ENCODE peak calls at places on chromosome 7, in five cellular contexts. N is cardiac muscle cell, E is lower lobe of right lung, G is transverse colon, W is heart right ventricle. T is an unnamed sample. For H3K4me1 and H3K27me3, the result is how much of the 10 kb centered on the place peaks cover.

GRCh38 chr7:103074519-103075336 is at the start of the genes ARMC10 and FBXL13:
- DNase-seq in W (peak), E (peak), N (peak), G (peak), T (peak)

GRCh38 chr7:29342761-29343160 is 148.2 kb downstream of the CHN2 start:
- DNase-seq in N (no peak), W (no peak), E (no peak), G (no peak), T (no peak)

GRCh38 chr7:158747408-158747807 is 42.8 kb upstream of the NCAPG2 start:
- DNase-seq in W (no peak), N (no peak), E (no peak), G (no peak), T (no peak)

GRCh38 chr7:23065974-23066373 is 39.6 kb upstream of the KLHL7 start:
- DNase-seq in G (no peak), N (no peak), E (no peak), W (no peak), T (no peak)

GRCh38 chr7:126227055-126227454 is 1025.7 kb downstream of the GRM8 start:
- DNase-seq in N (no peak), W (no peak), G (no peak), E (no peak), T (no peak)

GRCh38 chr7:34747842-34748241 is 89.8 kb downstream of the NPSR1 start:
- DNase-seq in G (no peak), W (no peak), N (no peak), E (no peak), T (no peak)

GRCh38 chr7:83821866-83822265 is 172.9 kb upstream of the SEMA3E start:
- DNase-seq in N (no peak), W (no peak), E (no peak), G (no peak), T (no peak)

GRCh38 chr7:39525926-39526325 is 40.3 kb upstream of the YAE1 start:
- DNase-seq in G (no peak), W (no peak), E (no peak), N (no peak), T (no peak)

DNA sequence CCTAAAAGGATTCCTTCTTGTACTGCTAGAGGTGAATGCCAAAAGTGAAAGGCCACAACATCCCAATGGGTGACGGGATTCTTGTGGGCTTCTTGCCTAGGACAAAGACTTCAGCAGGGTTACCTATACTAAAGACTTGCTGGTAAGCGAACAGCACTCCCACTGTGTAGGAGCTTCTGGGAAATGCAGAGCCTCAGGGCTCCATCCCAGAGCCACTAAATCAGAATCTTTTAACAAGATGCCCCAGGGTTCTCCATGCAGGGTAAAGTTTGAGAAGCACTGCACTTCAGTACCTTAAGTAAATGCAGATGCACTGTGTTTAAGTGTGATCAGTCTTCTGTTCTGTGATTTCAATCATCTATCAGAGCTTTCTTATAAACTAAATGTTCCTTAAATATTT is 266.9 kb upstream of the KLF14 start:
- DNase-seq in G (no peak), W (no peak), E (no peak), N (no peak), T (no peak)
- H3K4me1 ChIP-seq in G (under half), W (half or more), E (half or more), N (under half), T (under half)

GRCh38 chr7:128409435-128410091 is at the start of gene IMPDH1:
- DNase-seq in N (peak), E (peak), W (peak), G (peak), T (peak)
- H3K27me3 ChIP-seq in N (half or more), E (under half), W (under half), G (under half), T (under half)

GRCh38 chr7:15682751-15683150 is 3.7 kb downstream of the MEOX2 start:
- DNase-seq in W (no peak), E (no peak), G (no peak), N (no peak), T (no peak)
- H3K4me3 ChIP-seq in W (peak), E (peak), G (no peak), N (no peak), T (peak)

DNA sequence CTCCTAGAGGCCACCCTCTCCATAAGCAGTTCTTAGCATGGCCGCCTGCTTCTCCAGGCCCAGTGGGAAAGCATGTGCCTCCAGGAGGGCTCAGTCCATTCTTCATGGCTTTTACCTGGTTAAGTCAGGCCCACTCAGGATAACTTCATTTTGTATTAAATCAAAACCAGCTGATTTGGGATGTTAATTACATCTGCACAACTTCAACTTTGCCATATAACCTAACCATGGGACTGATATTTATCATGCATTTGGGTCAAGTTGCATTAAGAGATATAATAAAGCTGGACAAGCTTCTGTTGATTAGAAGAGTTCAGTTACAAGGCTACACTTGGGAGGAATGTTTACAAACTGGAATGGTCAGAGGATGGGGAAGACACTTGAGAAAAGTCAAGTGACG is 65.5 kb downstream of the EGFR start:
- DNase-seq in G (no peak), W (no peak), E (no peak), N (no peak), T (no peak)
- H3K4me1 ChIP-seq in G (under half), W (under half), E (half or more), N (under half), T (under half)

GRCh38 chr7:1667566-1668485 is 2.3 kb upstream of the ELFN1 start:
- DNase-seq in G (no peak), W (no peak), E (peak), N (peak), T (peak)

GRCh38 chr7:1668486-1668931 is 1.6 kb upstream of the ELFN1 start:
- DNase-seq in E (peak), W (peak), G (no peak), N (peak), T (peak)

GRCh38 chr7:1666251-1666778 is 3.8 kb upstream of the ELFN1 start:
- DNase-seq in W (no peak), E (peak), N (peak), G (no peak), T (peak)

GRCh38 chr7:1665721-1666250 is 4.3 kb upstream of the ELFN1 start:
- DNase-seq in E (peak), W (peak), N (peak), G (no peak), T (peak)

DNA sequence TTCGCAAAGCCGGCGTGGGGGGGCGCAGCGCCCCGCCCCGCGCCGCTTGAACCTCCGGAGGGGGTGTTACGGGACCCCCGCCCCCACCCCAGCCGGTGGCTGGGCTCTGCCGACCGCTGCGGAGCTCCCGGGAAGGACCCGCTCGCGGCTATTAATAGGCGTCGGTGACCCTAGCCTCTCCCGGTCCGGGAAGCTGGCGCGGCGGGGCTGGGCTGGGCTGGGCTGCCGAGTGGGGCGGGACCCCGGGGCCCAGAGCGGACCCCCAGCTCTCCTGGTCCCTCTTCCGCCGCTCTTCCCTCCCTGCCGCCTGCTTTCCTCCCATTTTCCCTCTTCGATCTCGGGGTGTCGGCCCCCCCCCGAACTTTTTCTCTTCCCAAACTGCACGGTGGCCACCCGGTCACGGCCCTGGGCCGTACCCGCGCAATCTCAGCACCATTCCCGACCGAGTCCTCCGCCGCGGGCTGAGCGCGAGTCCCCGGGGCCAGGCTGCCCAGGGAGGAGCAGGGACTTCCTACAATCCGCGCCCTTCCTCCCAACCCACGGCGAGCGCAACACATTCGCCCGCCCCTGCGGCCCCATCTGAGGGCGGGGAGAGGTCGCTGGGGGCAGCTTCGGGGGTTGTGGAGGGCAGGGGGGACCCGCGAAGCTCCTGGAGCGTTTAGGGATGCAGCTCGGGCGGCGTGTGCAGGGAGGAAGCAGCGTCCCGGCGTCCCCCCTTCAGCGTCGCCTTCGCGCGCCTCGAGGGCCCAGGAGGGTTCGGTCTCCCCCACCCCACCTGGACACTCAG is 3.1 kb upstream of the ELFN1 start:
- DNase-seq in G (no peak), E (peak), N (peak), W (peak), T (peak)
- H3K27me3 ChIP-seq in G (half or more), E (half or more), N (under half), W (under half), T (under half)

GRCh38 chr7:50314778-50315177 is 10.3 kb downstream of the IKZF1 start:
- DNase-seq in E (no peak), W (no peak), G (no peak), N (no peak), T (no peak)
- H3K4me3 ChIP-seq in E (peak), W (no peak), G (no peak), N (no peak), T (no peak)

DNA sequence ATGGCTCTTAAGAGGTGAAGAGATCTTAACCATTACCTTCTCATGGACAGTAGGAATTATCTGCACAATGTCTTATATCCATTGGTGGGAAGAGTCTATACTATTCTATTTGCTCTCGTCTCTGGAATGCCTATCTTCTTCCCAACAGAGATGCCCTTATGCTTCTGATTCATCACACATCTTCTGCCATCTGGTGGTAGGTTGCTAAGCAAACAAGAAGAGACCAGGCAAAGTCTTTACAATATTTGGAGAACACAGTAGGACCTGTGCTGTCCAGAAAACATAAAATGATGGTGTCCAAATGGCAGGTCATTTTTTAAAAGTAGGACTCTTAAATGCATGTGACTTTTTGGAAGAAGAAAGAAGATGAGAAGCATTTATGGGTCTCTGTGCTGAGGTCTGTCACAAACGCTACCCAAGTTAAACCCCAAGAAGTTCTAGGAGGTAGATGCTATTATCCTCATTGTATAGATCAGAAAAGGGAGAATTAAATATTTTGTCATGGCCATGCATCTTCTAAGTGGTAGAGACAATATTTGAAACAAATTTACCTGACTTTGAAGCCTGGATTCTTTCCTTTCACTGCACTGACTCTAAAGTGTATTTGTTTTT is 67.8 kb upstream of the NXPH1 start:
- DNase-seq in G (no peak), E (no peak), N (peak), W (no peak), T (no peak)
- H3K4me1 ChIP-seq in G (under half), E (under half), N (under half), W (under half), T (under half)

DNA sequence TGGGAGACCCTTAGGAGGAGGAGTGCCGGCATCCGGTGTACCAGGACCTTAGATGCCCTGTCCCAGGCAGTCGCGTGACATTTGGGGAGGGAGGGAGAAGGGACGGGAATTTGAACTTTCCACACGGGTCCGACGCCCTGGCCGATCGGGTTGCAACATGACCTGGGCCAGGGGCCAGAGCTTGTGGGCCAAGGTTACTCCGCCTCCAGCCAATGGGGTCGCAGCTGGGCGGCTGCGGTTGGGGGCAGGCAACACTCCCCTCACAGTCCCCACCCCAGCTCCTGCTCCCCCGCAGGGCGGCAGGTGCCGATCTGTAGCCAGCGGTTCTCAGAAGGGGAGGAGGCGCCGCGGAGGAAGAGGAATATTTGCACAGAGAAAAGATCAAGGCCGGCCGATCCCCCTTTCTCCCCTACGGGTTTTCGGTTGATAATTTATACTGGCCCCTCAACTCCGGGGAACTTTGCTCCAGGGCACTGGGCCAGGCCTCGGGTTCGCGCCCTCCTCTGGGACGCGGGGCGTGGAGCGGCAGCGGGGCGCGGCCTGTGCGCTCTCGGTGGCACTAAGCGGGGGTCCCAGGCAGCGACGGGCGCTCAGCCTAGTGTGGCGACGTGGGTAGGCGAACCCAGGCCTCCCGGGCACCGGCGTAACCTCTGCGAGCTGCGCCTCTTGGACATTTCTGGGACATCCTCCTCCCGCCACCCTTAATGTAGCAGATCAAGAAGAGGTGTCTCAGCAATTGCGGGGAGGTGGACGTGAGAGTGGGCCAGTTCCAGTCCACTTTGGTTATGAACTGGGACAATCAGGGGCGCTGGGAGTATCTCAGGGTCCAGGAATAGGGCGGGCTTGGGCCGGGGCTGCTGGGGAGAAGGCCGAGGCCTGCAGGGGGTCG is 1.2 kb downstream of the MLXIPL start:
- DNase-seq in W (peak), N (peak), E (peak), G (peak), T (peak)
- H3K27me3 ChIP-seq in W (under half), N (half or more), E (half or more), G (half or more), T (under half)

DNA sequence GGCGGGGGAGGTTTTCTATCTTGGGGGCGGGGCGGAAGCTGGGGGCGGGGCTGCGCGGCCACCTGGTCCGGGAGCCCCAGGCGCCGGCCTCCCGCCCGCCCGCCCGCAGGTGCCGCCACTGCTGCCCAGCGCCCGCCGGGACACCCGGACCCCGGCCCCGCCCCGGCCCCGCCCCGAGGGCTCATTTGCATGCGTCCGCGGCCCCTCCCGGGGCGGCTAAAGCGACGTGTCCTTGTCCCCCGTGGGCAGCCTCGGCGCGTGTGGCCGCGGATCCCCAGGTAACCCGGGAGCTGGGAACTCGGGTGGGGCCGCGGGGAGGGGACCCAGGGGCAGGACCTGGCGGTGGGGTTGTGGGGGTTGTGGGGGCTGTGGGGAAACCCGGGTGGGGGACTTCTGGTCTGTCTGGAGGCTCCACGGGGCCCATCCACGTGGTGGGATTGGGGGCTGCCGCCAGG is at the start of gene BHLHA15:
- DNase-seq in N (peak), W (no peak), G (peak), E (peak), T (no peak)
- H3K4me3 ChIP-seq in N (peak), W (peak), G (peak), E (peak), T (peak)

T was measured in right cardiac atrium.